ENCODE peak calls at places on chromosome 4, in nine cellular contexts. T is breast epithelium, R is IMR-90, S is body of pancreas, G is psoas muscle, D is lung, U is colonic mucosa, F is heart left ventricle, P is neural progenitor cell. B is an unnamed sample.

GRCh38 chr4:3227878-3228675 is 20.9 kb upstream of the MSANTD1 start:
- DNase-seq in T (no peak), R (peak), S (no peak), G (peak), D (no peak), U (no peak), F (peak), P (no peak), B (no peak)

GRCh38 chr4:114417214-114417613 is 181.4 kb upstream of the UGT8 start:
- DNase-seq in T (no peak), R (no peak), S (no peak), G (no peak), D (no peak), U (no peak), F (no peak), P (peak), B (no peak)

GRCh38 chr4:118888666-118889312 is at the start of gene SYNPO2:
- DNase-seq in T (peak), R (peak), S (peak), G (peak), D (peak), U (peak), F (peak), P (peak), B (peak)

GRCh38 chr4:88999392-88999791 is 57.6 kb downstream of the FAM13A start:
- DNase-seq in T (no peak), R (no peak), S (no peak), G (no peak), D (no peak), U (no peak), F (no peak), P (no peak), B (no peak)

GRCh38 chr4:118762753-118763477 is 73.0 kb downstream of the SEC24D start:
- DNase-seq in T (no peak), R (no peak), S (no peak), G (no peak), D (no peak), U (no peak), F (no peak), P (no peak), B (no peak)

GRCh38 chr4:126888968-126889367 is 743.8 kb upstream of the INTU start:
- DNase-seq in T (no peak), R (peak), S (no peak), G (no peak), D (no peak), U (no peak), F (no peak), P (no peak), B (no peak)

GRCh38 chr4:77852892-77853495 is 9.6 kb upstream of the MRPL1 start:
- DNase-seq in T (no peak), R (no peak), S (no peak), G (no peak), D (no peak), U (peak), F (no peak), P (no peak), B (no peak)

GRCh38 chr4:30757357-30757756 is 37.2 kb downstream of the PCDH7 start:
- DNase-seq in T (no peak), R (peak), S (no peak), G (no peak), D (no peak), U (no peak), F (no peak), P (no peak), B (peak)

GRCh38 chr4:46656071-46656470 is 253.0 kb downstream of the COX7B2 start:
- DNase-seq in T (no peak), R (no peak), S (no peak), G (no peak), D (no peak), U (no peak), F (no peak), P (no peak), B (no peak)

GRCh38 chr4:5033266-5033945 is 14.1 kb upstream of the CYTL1 start:
- DNase-seq in T (no peak), R (no peak), S (no peak), G (peak), D (no peak), U (no peak), F (no peak), P (no peak), B (peak)

DNA sequence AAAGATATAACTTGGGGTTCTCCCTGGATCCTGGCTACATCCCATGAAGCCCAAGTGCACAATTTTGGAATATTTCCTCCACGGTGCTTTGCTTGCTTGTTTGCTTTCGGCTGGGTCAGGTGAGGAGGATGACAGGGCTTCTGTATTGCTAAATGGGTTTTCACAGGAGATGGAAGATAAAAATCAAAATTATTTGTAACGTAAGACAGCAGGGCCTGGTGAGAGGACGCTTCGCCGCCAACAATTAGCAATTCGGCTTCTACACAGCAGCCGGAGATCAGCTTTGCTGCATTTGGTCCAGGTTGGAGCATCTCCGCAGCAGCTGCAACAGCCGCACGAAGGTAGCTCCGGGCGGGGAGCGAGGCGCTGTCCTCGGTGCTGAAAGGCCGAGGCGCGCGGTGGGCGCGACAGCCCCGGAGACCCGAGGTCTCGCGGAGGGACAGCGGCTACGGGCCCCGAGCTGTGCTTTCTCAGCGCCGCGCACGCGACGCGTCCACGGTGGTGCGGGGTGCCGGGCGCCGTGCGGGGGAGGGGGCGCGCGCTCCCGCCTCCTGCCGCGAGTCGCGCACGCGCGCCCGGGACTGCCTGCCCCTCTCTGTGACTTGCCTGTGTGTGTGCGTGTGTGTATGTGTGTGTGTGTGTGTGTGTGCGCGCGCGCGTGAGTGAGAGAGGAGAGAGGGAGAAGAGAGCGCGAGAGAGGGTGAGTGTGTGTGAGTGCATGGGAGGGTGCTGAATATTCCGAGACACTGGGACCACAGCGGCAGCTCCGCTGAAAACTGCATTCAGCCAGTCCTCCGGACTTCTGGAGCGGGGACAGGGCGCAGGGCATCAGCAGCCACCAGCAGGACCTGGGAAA is at the start of gene GRIA2:
- DNase-seq in T (peak), R (peak), S (peak), G (peak), D (no peak), U (no peak), F (peak), P (peak), B (peak)
- H3K4me3 ChIP-seq in T (peak), R (peak), S (no peak), G (peak), D (no peak), U (no peak), F (no peak), P (peak), B (peak)

DNA sequence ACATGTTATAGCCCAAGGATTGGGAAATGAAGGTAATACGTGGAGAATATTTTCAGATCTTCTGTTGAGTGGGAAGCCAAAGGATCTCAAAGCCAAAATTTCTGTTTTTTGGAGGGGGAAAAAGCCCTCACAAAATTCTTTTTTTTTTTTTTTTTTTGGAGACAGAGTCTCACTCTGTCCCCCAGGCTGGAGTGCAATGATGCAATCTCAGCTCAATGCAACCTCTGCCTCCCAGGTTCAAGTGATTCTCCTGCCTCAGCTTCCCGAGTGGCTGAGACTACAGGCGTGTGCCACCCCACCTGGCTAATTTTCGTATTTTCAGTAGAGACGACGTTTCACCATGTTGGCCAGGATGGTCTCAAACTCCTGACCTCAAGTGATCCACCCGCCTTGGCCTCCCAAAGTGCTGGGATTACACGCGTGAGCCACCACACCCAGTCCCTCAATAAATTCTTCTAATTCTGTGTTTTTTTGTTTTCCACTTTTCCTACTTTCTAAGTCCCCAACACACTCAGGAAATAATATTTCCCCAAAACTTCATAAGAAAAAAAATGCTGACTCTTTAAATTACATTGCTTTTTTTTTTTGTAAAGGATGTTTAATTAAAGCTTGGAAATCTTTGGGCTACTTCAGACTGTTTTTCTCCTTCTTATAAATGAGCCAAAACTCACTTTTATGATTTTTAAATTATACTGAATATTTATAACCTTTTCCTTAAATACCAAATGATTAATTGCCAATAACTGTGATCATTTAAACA is 51.6 kb downstream of the RPS3A start:
- DNase-seq in T (no peak), R (no peak), S (no peak), G (no peak), D (no peak), U (no peak), F (no peak), P (no peak), B (no peak)
- H3K4me3 ChIP-seq in T (no peak), R (no peak), S (no peak), G (no peak), D (no peak), U (no peak), F (no peak), P (no peak), B (no peak)

GRCh38 chr4:173940146-173940545 is 343.3 kb downstream of the FBXO8 start:
- DNase-seq in T (no peak), R (no peak), S (no peak), G (no peak), D (no peak), U (no peak), F (no peak), P (no peak), B (no peak)

GRCh38 chr4:173937871-173938270 is 345.6 kb downstream of the FBXO8 start:
- DNase-seq in T (no peak), R (no peak), S (no peak), G (no peak), D (no peak), U (no peak), F (no peak), P (no peak), B (no peak)

DNA sequence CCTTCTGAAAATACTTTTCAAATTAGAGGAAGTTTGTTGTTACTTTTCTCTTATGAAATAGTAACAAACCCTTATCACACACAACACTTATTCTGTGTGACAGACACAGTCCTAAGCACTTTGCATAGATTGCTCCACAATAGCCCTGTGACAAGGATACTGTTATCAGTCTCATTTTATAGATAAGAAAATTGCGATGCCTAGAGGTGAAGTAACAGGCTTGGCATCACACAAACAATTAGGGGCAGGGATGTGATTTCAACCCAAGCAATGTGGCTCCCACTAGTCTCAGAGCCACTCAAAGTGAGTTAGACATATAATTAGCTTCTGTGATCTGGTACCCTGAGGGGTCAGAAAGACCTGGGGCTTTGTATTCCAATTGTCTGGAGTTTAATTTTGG is 339.9 kb downstream of the FBXO8 start:
- DNase-seq in T (no peak), R (no peak), S (no peak), G (no peak), D (no peak), U (no peak), F (no peak), P (no peak), B (no peak)
- H3K4me3 ChIP-seq in T (no peak), R (no peak), S (no peak), G (no peak), D (no peak), U (no peak), F (no peak), P (no peak), B (no peak)

GRCh38 chr4:154491731-154492249 is at the start of gene DCHS2:
- DNase-seq in T (no peak), R (no peak), S (peak), G (peak), D (no peak), U (peak), F (peak), P (peak), B (peak)
- H3K4me3 ChIP-seq in T (peak), R (peak), S (no peak), G (peak), D (no peak), U (peak), F (peak), P (peak), B (peak)

DNA sequence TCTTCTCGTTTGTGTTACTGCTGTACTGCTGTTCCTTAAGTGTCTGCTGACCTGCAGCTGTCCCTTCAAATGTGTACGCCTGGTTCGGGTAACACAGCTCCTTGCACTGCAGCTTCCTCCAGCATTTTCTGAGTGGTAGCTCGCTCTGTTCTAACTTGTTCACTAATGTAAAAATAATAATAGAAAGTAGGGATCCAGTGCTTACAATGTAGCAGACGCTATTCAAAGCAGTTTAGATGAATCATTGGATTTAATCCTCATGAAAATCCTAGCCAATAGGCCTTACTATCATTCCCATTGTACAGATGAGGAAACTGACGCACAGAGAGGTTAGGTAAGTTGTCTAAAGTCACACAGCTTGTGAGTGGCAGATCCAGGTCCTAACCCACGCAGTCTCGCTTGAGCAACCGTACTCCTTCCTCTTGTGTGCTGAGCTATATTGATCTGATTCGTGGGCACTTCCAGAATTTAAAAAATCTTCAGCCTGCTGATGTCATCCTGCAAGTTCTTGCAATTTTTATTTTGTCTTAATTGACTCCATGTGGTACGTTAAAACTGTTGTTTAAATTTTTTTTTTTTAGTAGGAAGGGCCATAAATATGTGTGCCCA is 448.2 kb upstream of the FAT1 start:
- DNase-seq in T (no peak), R (peak), S (no peak), G (no peak), D (no peak), U (no peak), F (no peak), P (no peak), B (no peak)
- H3K4me3 ChIP-seq in T (no peak), R (no peak), S (no peak), G (no peak), D (no peak), U (no peak), F (no peak), P (no peak), B (no peak)

GRCh38 chr4:177105526-177105925 is 204.1 kb upstream of the NEIL3 start:
- DNase-seq in T (no peak), R (no peak), S (no peak), G (no peak), D (no peak), U (no peak), F (no peak), P (no peak), B (no peak)
- H3K4me3 ChIP-seq in T (no peak), R (no peak), S (no peak), G (no peak), D (no peak), U (no peak), F (no peak), P (no peak), B (no peak)

GRCh38 chr4:41104155-41104554 is 110.2 kb downstream of the APBB2 start:
- DNase-seq in T (no peak), R (no peak), S (no peak), G (no peak), D (no peak), U (no peak), F (no peak), P (no peak), B (no peak)
- H3K4me3 ChIP-seq in T (no peak), R (no peak), S (no peak), G (no peak), D (no peak), U (no peak), F (no peak), P (no peak), B (no peak)

DNA sequence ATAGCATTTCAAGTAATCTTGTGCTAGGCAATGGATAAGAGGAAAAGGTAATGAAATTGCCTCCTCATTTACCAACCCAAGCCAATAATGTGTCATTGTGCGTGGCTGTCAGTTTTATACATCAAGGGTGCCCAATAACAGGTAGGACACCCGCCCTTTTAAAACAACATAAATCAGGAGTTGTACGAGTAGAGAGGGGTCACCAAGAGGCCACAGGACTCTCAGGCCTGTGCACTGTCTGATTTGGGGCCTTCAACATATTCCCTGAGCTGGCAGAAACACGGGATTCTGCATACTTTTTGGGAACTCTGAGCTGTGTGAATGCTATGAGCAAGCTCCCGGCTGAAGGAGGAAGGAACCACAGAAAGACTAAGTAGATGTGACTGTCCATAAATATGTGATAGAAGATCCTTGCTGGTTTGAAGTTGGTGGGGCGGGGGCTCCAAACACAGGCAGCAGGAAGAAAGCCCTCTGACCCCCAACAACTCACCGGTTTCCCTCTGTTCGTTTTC is 82.7 kb upstream of the MAML3 start:
- DNase-seq in T (no peak), R (peak), S (no peak), G (no peak), D (no peak), U (no peak), F (no peak), P (no peak), B (no peak)
- H3K4me3 ChIP-seq in T (no peak), R (no peak), S (no peak), G (no peak), D (no peak), U (no peak), F (no peak), P (peak), B (no peak)

B was measured in cardiac muscle cell.